ENCODE peak calls at places on chromosomes 4 and X, in nine cellular contexts. B is stimulated activated CD4-positive, alpha-beta T cell treated with anti-CD3 and anti-CD28 coated beads, Interleukin-12 subunit alpha, Interleukin-12 subunit beta, amount 100 ng/mL, for 48 hours; L is pancreas; F is ELR; W is endothelial cell; V is activated gamma-delta T cell treated with Interleukin-2 at 50 U/mL for 16 hours; A is activated CD4-positive, alpha-beta T cell treated with anti-CD3 and anti-CD28 coated beads for 24 hours; O is HCT116; U is stimulated activated CD8-positive, alpha-beta memory T cell treated with anti-CD3 and anti-CD28 coated beads, Interleukin-12 subunit alpha, Interleukin-12 subunit beta, amount 100 ng/mL, for 1 hour. X is an unnamed sample.

GRCh38 chr4:81845273-81845672 is 373.6 kb upstream of the RASGEF1B start:
- DNase-seq in B (no peak), L (no peak), F (no peak), W (no peak), V (no peak), A (no peak), O (no peak), U (no peak), X (no peak)

GRCh38 chrX:45368705-45369104 is 168.0 kb upstream of the DIPK2B start:
- DNase-seq in B (no peak), L (no peak), F (no peak), W (no peak), V (no peak), A (no peak), O (no peak), U (no peak), X (no peak)

GRCh38 chr4:134812611-134813010 is 611.0 kb upstream of the PABPC4L start:
- DNase-seq in B (no peak), L (no peak), F (no peak), W (no peak), V (no peak), A (no peak), O (no peak), U (no peak), X (no peak)

GRCh38 chr4:7531640-7531994 is 96.9 kb upstream of the PSAPL1 start:
- DNase-seq in B (no peak), L (no peak), F (no peak), W (no peak), V (no peak), A (no peak), O (no peak), U (no peak), X (no peak)

GRCh38 chr4:174135530-174135929 is 147.9 kb downstream of the FBXO8 start:
- DNase-seq in B (no peak), L (no peak), F (no peak), W (no peak), V (no peak), A (no peak), O (no peak), U (no peak), X (no peak)

GRCh38 chr4:1242506-1243450 is 6.2 kb downstream of the CTBP1 start:
- DNase-seq in B (no peak), L (peak), F (no peak), W (no peak), V (no peak), A (no peak), O (no peak), U (no peak), X (no peak)

GRCh38 chr4:8495803-8496202 is 55.2 kb downstream of the TRMT44 start:
- DNase-seq in B (no peak), L (no peak), F (no peak), W (no peak), V (no peak), A (no peak), O (no peak), U (no peak), X (no peak)

GRCh38 chrX:32774966-32775365 is 436.4 kb downstream of the DMD start:
- DNase-seq in B (no peak), L (no peak), F (no peak), W (no peak), V (no peak), A (no peak), O (no peak), U (no peak), X (no peak)

GRCh38 chr4:41525129-41525528 is 12.8 kb upstream of the LIMCH1 start:
- DNase-seq in B (no peak), L (no peak), F (peak), W (no peak), V (no peak), A (no peak), O (peak), U (no peak), X (no peak)

GRCh38 chrX:48648299-48648698 is 35.3 kb upstream of the WAS start:
- DNase-seq in B (no peak), L (no peak), F (peak), W (peak), V (peak), A (no peak), O (no peak), U (peak), X (no peak)

GRCh38 chrX:7270018-7270417 is 122.1 kb upstream of the PUDP start:
- DNase-seq in B (no peak), L (no peak), F (peak), W (no peak), V (no peak), A (no peak), O (no peak), U (no peak), X (no peak)

GRCh38 chr4:17230727-17231126 is 281.2 kb downstream of the QDPR start:
- DNase-seq in B (no peak), L (no peak), F (no peak), W (no peak), V (no peak), A (no peak), O (no peak), U (no peak), X (no peak)

GRCh38 chr4:147829401-147830101 is 97.7 kb downstream of the ARHGAP10 start:
- DNase-seq in B (no peak), L (no peak), F (no peak), W (no peak), V (no peak), A (no peak), O (no peak), U (no peak), X (no peak)

GRCh38 chrX:19793471-19793870 is 93.9 kb downstream of the SH3KBP1 start:
- DNase-seq in B (no peak), L (no peak), F (peak), W (no peak), V (no peak), A (no peak), O (no peak), U (no peak), X (no peak)

GRCh38 chrX:86021652-86022289 is 25.6 kb downstream of the CHM start:
- DNase-seq in B (no peak), L (no peak), F (no peak), W (no peak), V (no peak), A (no peak), O (no peak), U (no peak), X (no peak)

GRCh38 chrX:129793604-129794191 is 13.9 kb downstream of the SASH3 start:
- DNase-seq in B (no peak), L (no peak), F (no peak), W (no peak), V (no peak), A (no peak), O (no peak), U (no peak), X (peak)

GRCh38 chr4:62940229-62940628 is 1469.0 kb downstream of the TECRL start:
- DNase-seq in B (no peak), L (no peak), F (peak), W (no peak), V (no peak), A (no peak), O (no peak), U (no peak), X (no peak)

GRCh38 chr4:1172971-1173757 is 781 bp upstream of the SPON2 start:
- DNase-seq in B (no peak), L (no peak), F (no peak), W (no peak), V (no peak), A (no peak), O (no peak), U (no peak), X (no peak)

GRCh38 chr4:174069848-174070330 is 213.6 kb downstream of the FBXO8 start:
- DNase-seq in B (no peak), L (no peak), F (no peak), W (no peak), V (no peak), A (no peak), O (no peak), U (no peak), X (no peak)

GRCh38 chr4:6495736-6496135 is 23.3 kb upstream of the PPP2R2C start:
- DNase-seq in B (no peak), L (no peak), F (no peak), W (no peak), V (no peak), A (no peak), O (no peak), U (no peak), X (no peak)

GRCh38 chr4:41530741-41531140 is 7.2 kb upstream of the LIMCH1 start:
- DNase-seq in B (no peak), L (no peak), F (no peak), W (no peak), V (no peak), A (no peak), O (no peak), U (no peak), X (no peak)

GRCh38 chrX:108268434-108269080 is 169.7 kb downstream of the COL4A6 start:
- DNase-seq in B (no peak), L (no peak), F (peak), W (no peak), V (no peak), A (no peak), O (no peak), U (no peak), X (no peak)

GRCh38 chrX:85004255-85004654 is 578 bp downstream of the APOOL start:
- DNase-seq in B (no peak), L (no peak), F (peak), W (no peak), V (no peak), A (no peak), O (no peak), U (no peak), X (no peak)

GRCh38 chr4:23999714-24000113 is 109.9 kb upstream of the PPARGC1A start:
- DNase-seq in B (no peak), L (no peak), F (peak), W (no peak), V (no peak), A (no peak), O (no peak), U (no peak), X (no peak)

GRCh38 chr4:163484906-163485305 is 9.6 kb upstream of the TMA16 start:
- DNase-seq in B (peak), L (no peak), F (peak), W (peak), V (peak), A (no peak), O (peak), U (peak), X (no peak)

GRCh38 chrX:19682712-19683331 is 167.5 kb upstream of the MAP3K15 start:
- DNase-seq in B (peak), L (no peak), F (peak), W (peak), V (peak), A (peak), O (no peak), U (peak), X (peak)

GRCh38 chr4:159229164-159229563 is 126.3 kb downstream of the RAPGEF2 start:
- DNase-seq in B (no peak), L (no peak), F (peak), W (no peak), V (no peak), A (no peak), O (no peak), U (no peak), X (no peak)

GRCh38 chr4:152102184-152103000 is 341.6 kb upstream of the GATB start:
- DNase-seq in B (no peak), L (no peak), F (peak), W (no peak), V (no peak), A (no peak), O (peak), U (no peak), X (no peak)

GRCh38 chr4:74499986-74500781 is 55.2 kb downstream of the AREG start:
- DNase-seq in B (no peak), L (no peak), F (peak), W (no peak), V (no peak), A (no peak), O (no peak), U (no peak), X (no peak)

GRCh38 chr4:24748758-24749350 is 46.5 kb upstream of the SOD3 start:
- DNase-seq in B (no peak), L (no peak), F (no peak), W (no peak), V (no peak), A (no peak), O (no peak), U (no peak), X (no peak)

GRCh38 chrX:81868979-81869378 is 667.1 kb downstream of the SH3BGRL start:
- DNase-seq in B (no peak), L (peak), F (no peak), W (no peak), V (no peak), A (no peak), O (no peak), U (no peak), X (no peak)

GRCh38 chr4:72449705-72450104 is 119.3 kb downstream of the ADAMTS3 start:
- DNase-seq in B (no peak), L (no peak), F (no peak), W (no peak), V (no peak), A (no peak), O (no peak), U (no peak), X (no peak)

GRCh38 chr4:76341063-76341462 is 34.5 kb downstream of the STBD1 start:
- DNase-seq in B (no peak), L (no peak), F (peak), W (no peak), V (no peak), A (no peak), O (no peak), U (no peak), X (no peak)

GRCh38 chr4:128291096-128291495 is 3.5 kb upstream of the PGRMC2 start:
- DNase-seq in B (no peak), L (no peak), F (no peak), W (no peak), V (no peak), A (no peak), O (no peak), U (no peak), X (no peak)

GRCh38 chr4:41539711-41540110 is 1.8 kb downstream of the LIMCH1 start:
- DNase-seq in B (no peak), L (no peak), F (no peak), W (no peak), V (no peak), A (no peak), O (no peak), U (no peak), X (no peak)

GRCh38 chr4:37802068-37802666 is 24.3 kb upstream of the PGM2 start:
- DNase-seq in B (no peak), L (no peak), F (peak), W (peak), V (no peak), A (no peak), O (peak), U (no peak), X (peak)

GRCh38 chr4:101977096-101977495 is 186.6 kb downstream of the BANK1 start:
- DNase-seq in B (no peak), L (no peak), F (peak), W (no peak), V (no peak), A (no peak), O (peak), U (no peak), X (no peak)